ENCODE peak calls at places on chromosomes 7 and 10, in four cellular contexts. P, M, S and N are unnamed samples.

GRCh38 chr7:12674861-12675260 is 12.6 kb upstream of the ARL4A start:
- DNase-seq in M (peak), S (peak), P (peak), N (peak)

GRCh38 chr7:157671358-157672255 is 334.8 kb downstream of the DNAJB6 start:
- DNase-seq in M (no peak), S (no peak), P (peak), N (no peak)

GRCh38 chr10:7587168-7587864 is 79.5 kb downstream of the ITIH5 start:
- DNase-seq in S (no peak), P (no peak), M (no peak), N (peak)

GRCh38 chr10:88389456-88389855 is 193.7 kb downstream of the RNLS start:
- DNase-seq in M (peak), S (peak), P (peak), N (peak)

GRCh38 chr7:25985196-25985595 is 166.8 kb upstream of the NFE2L3 start:
- DNase-seq in M (no peak), S (no peak), P (no peak), N (no peak)

GRCh38 chr10:20892011-20892585 is 5.0 kb downstream of the NEBL start:
- DNase-seq in M (no peak), S (no peak), P (no peak), N (no peak)

GRCh38 chr10:27816305-27816704 is 70.7 kb upstream of the MKX start:
- DNase-seq in S (no peak), P (no peak), M (no peak), N (no peak)

GRCh38 chr7:5177060-5177459 is 13.0 kb upstream of the WIPI2 start:
- DNase-seq in S (peak), M (no peak), P (peak), N (peak)

GRCh38 chr10:33376976-33377657 is 42.6 kb upstream of the NRP1 start:
- DNase-seq in M (no peak), P (no peak), S (peak), N (peak)

GRCh38 chr10:34206078-34206477 is 609.0 kb downstream of the PARD3 start:
- DNase-seq in M (no peak), P (no peak), S (no peak), N (no peak)

GRCh38 chr10:74044419-74044818 is 46.5 kb downstream of the VCL start:
- DNase-seq in P (no peak), S (no peak), M (no peak), N (no peak)

GRCh38 chr10:34885901-34886300 is 70.8 kb upstream of the PARD3 start:
- DNase-seq in S (no peak), M (no peak), P (no peak), N (no peak)

GRCh38 chr7:150377116-150377979 is 1.8 kb upstream of the ZNF775 start:
- DNase-seq in S (no peak), P (peak), M (peak), N (peak)

GRCh38 chr7:128908750-128909385 is 1.6 kb downstream of the KCP start:
- DNase-seq in S (no peak), M (no peak), P (peak), N (peak)

GRCh38 chr7:4707134-4707651 is 25.1 kb downstream of the FOXK1 start:
- DNase-seq in P (peak), S (no peak), M (no peak), N (peak)

GRCh38 chr7:2978403-2978802 is 65.3 kb downstream of the CARD11 start:
- DNase-seq in P (no peak), S (no peak), M (peak), N (no peak)

GRCh38 chr10:132178885-132179545 is 7.7 kb upstream of the DPYSL4 start:
- DNase-seq in M (no peak), S (no peak), P (no peak), N (no peak)

GRCh38 chr10:26725837-26726727 is 28.6 kb downstream of the PDSS1 start:
- DNase-seq in P (peak), M (peak), S (peak), N (peak)

GRCh38 chr7:2151801-2152612 is 80.7 kb downstream of the MAD1L1 start:
- DNase-seq in P (no peak), M (no peak), S (no peak), N (no peak)

GRCh38 chr7:38229386-38229785 is 44.0 kb downstream of the TARP start:
- DNase-seq in S (peak), P (no peak), M (no peak), N (no peak)

DNA sequence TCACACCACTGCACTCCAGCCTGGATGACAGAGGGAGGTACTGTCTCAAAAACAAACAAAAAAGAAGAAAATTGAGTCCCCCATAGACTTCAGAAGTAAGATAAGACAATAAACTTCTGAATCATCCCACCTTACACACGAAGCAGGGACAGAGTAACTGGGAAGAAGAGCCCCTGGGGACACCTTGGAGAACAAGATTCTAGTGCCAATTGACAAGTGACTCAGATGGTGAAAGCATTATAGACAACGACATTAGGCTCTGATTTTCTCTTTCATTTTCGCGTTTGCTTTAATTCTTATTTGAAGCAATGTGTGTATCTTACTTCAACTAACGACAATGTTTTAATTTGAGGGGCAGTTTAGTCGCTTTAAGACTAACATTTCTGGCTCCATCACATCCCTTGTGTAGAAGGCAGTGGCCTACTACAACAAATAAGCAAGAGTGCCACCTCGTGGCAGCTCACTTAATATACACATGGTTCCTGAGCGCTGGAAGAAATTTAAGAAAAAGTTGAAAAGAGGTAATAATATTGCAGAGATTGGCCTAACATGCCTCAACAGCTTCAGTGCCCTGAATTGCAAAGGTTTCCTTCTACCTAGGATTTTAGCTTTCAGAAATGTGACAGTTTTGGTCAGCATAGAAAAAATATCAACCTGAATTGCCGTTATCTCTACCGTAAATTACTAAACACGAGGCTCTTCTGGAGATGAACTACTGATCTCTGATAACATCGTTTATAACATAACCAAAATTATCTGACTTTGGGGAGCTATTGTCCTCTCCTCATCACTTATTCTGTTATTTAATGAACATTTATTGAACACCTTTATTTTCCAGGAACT is 36.7 kb downstream of the ASNS start:
- DNase-seq in S (peak), P (peak), M (peak), N (no peak)
- H2AFZ ChIP-seq in S (no peak), P (peak), M (no peak), N (peak)

GRCh38 chr10:60934215-60935175 is 9.5 kb downstream of the RHOBTB1 start:
- DNase-seq in P (no peak), M (no peak), S (no peak), N (no peak)

GRCh38 chr10:60930237-60930636 is 13.7 kb downstream of the RHOBTB1 start:
- DNase-seq in M (no peak), P (no peak), S (no peak), N (no peak)

GRCh38 chr10:60937784-60938654 is 6.0 kb downstream of the RHOBTB1 start:
- DNase-seq in M (no peak), S (peak), P (no peak), N (peak)

GRCh38 chr10:60937022-60937421 is 7.0 kb downstream of the RHOBTB1 start:
- DNase-seq in P (no peak), M (no peak), S (no peak), N (no peak)

GRCh38 chr10:60932756-60933155 is 11.2 kb downstream of the RHOBTB1 start:
- DNase-seq in S (no peak), P (peak), M (no peak), N (no peak)
- H3K27ac ChIP-seq in S (no peak), P (no peak), M (no peak), N (no peak)

GRCh38 chr7:142963993-142964392 is 1.8 kb upstream of the KEL start:
- DNase-seq in S (no peak), M (no peak), P (no peak), N (no peak)

GRCh38 chr7:142961973-142962913 is at the start of gene KEL:
- DNase-seq in M (no peak), S (no peak), P (no peak), N (no peak)

GRCh38 chr7:142961595-142961972 is 579 bp downstream of the KEL start:
- DNase-seq in P (no peak), M (no peak), S (no peak), N (no peak)

GRCh38 chr7:142959202-142959601 is 3.0 kb downstream of the KEL start:
- DNase-seq in S (no peak), P (no peak), M (no peak), N (no peak)

DNA sequence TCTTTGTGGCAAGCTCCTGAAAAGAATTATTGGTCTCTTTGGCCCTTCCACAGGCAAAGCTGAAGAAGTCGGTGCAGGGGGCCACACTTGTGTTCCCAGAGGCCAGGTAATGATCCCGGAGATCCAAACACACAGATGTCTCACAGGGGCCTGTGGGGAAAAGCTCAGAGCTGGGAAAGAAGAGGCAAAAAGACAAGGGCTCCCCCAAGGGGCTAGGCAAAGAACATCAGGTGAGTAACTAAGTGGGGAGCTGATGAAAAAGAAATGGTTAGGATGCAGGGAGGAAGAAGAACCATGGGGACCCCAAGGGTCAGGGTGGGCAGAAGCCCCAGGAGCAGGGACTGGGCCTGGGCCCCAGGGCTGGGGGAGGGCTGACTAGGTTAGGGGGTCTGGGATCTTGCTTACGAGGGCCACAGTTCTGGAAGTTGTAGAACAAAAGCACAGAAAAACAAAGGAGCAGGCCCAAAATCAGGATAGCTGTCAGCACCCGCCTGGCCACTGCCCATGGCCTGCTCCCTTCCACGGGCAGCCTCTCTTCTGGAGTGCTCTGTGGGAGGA is 1.1 kb downstream of the KEL start:
- DNase-seq in M (no peak), S (no peak), P (no peak), N (no peak)
- TF ChIP-seq CTCF in M (peak), S (no peak), P (no peak), N (no peak)

GRCh38 chr10:47380341-47381215 is 3.5 kb downstream of the ZNF488 start:
- DNase-seq in M (no peak), P (no peak), S (no peak), N (no peak)

GRCh38 chr10:47381427-47382379 is 2.4 kb downstream of the ZNF488 start:
- DNase-seq in M (no peak), S (no peak), P (no peak), N (no peak)

GRCh38 chr10:47379901-47380300 is 4.2 kb downstream of the ZNF488 start:
- DNase-seq in S (no peak), M (no peak), P (no peak), N (no peak)

GRCh38 chr10:47384148-47384921 is at the start of gene ZNF488:
- DNase-seq in P (peak), S (peak), M (peak), N (peak)

DNA sequence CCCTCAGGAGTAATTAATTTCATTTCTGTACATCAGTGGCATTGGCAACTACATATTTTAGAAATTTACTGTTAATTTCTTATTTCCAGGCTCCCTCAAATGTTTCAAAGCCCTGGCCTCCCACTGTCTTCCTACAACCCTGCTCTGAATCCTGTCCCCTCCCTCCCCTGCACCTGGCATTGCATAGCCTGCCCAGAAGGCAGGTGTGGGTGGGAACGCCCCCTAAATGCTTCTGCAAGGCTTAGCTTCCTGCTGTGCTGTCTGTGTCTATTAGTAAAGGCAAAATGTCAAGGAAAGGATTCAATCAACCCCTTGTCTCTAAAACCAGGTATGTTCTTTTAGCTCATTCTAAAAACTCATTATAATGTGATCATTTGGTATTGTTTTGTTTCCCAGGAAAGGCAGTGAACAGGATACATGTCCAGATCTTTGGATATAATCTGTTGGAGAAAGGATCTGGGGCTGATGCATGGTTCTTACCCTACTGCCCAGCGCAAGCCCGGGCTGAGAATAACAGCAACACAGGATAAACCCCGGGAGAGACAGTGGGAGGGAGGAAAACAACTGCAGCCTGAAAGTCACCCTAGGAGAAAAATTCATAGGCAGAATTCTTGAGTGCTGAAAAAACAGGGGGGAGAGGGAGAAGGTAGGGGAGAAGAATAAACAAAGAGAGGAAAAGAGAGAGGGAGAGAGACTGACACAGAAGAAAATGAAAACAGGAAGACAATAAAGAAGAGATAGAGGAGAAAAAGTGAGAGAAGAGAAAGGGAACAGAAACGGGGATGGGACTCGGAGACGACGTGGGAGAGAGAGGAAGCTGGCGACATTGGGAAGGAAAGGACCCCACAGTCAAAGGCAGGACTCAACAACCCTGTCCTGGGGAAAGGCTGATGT is 592 bp downstream of the ZNF488 start:
- DNase-seq in P (peak), M (peak), S (no peak), N (no peak)
- H2AFZ ChIP-seq in P (no peak), M (peak), S (peak), N (peak)

DNA sequence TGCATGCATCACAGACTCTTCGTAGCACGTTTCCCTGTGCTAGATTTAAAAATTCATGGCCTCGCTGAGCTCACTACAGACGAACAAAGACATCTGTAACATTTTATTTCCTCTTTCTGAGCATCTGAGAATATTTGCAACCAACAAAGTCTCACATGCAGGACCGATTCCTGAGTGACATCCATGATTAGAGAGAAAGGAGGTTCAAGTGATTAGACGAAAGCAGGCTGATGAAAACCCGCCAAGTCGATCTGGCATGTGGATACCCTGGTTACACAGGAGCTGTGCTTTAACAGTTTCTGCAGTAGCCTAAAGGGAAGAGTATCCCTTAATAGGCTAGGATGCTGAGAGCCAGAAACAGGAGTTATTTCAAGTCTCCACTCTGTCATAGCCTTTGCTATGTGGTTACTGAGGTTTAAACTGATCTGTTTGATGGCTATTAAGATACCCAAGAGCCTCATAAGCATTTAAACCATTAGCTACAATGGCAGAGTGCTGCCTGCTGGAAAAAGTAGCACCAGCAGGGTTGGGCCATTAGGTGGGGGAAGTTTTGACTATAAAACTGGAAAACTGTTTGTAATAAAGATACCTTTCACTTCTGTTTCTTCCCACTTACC is 82.4 kb downstream of the PRKCQ start:
- DNase-seq in M (no peak), P (no peak), S (no peak), N (no peak)
- H3K27ac ChIP-seq in M (no peak), P (no peak), S (no peak), N (no peak)

GRCh38 chr7:88919484-88920131 is 124.1 kb upstream of the TEX47 start:
- DNase-seq in M (no peak), S (no peak), P (no peak), N (no peak)
- TF ChIP-seq CTCF in M (no peak), S (no peak), P (no peak), N (no peak)

DNA sequence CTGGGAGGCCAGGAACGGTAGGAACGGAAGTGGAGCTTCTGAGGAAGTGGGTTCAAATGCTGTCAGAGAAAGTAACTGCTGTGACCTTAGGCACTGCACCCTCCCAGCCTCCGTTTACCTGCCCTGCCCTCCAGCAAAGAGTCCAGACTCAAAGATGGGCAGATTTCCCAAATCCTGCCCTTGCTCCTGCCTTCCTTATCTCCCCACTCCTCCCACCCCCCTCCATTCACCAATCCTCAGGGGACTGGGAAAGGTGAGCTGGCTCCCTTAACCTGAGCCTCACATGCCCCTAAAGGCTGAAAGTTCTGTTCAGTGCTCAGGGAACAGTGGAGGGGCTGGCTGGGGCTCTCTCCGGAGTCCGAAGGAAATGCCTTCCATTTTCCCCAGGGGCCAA is 161.6 kb downstream of the SH3PXD2A start:
- DNase-seq in P (no peak), S (no peak), M (no peak), N (no peak)
- H2AFZ ChIP-seq in P (no peak), S (peak), M (peak), N (no peak)

GRCh38 chr7:92056276-92056675 is 78.0 kb downstream of the CYP51A1 start:
- DNase-seq in S (no peak), M (no peak), P (no peak), N (no peak)
- H3K27ac ChIP-seq in S (no peak), M (no peak), P (no peak), N (no peak)